ENCODE peak calls at places on chromosomes 11 and 22, in five cellular contexts. Z, O, J, K and N are unnamed samples. For H3K9me3, the result is how much of the 10 kb centered on the place peaks cover.

GRCh38 chr22:38788016-38788415 is 5.9 kb downstream of the DNAL4 start:
- DNase-seq in J (no peak), K (peak), O (peak), Z (no peak), N (no peak)

GRCh38 chr11:82978422-82979099 is 77.0 kb downstream of the DDIAS start:
- DNase-seq in J (no peak), Z (no peak), O (no peak), K (peak), N (no peak)

GRCh38 chr11:9982127-9982795 is 311.8 kb downstream of the SBF2 start:
- DNase-seq in O (no peak), Z (no peak), K (no peak), J (no peak), N (no peak)

GRCh38 chr11:61718613-61719302 is 33.7 kb upstream of the MYRF start:
- DNase-seq in Z (peak), J (no peak), K (peak), O (peak), N (no peak)

GRCh38 chr11:117870176-117870952 is 6.1 kb downstream of the FXYD6 start:
- DNase-seq in K (no peak), O (no peak), J (no peak), Z (peak), N (no peak)

GRCh38 chr11:61056566-61056965 is 45.7 kb upstream of the CD5 start:
- DNase-seq in Z (no peak), O (no peak), J (no peak), K (no peak), N (no peak)

GRCh38 chr11:118427707-118428106 is 8.6 kb upstream of the KMT2A start:
- DNase-seq in K (no peak), Z (no peak), J (no peak), O (no peak), N (no peak)

GRCh38 chr22:50432131-50432870 is 42.5 kb downstream of the SBF1 start:
- DNase-seq in J (no peak), Z (peak), K (no peak), O (no peak), N (no peak)

GRCh38 chr11:95466406-95466805 is 235.4 kb upstream of the SESN3 start:
- DNase-seq in J (no peak), Z (no peak), K (no peak), O (no peak), N (no peak)

GRCh38 chr11:77136784-77137420 is 8.9 kb downstream of the MYO7A start:
- DNase-seq in J (no peak), O (no peak), K (no peak), Z (no peak), N (no peak)

GRCh38 chr11:26109658-26110393 is 222.1 kb upstream of the ANO3 start:
- DNase-seq in K (peak), Z (no peak), O (no peak), J (no peak), N (no peak)

GRCh38 chr11:112580864-112581263 is 320.2 kb upstream of the PLET1 start:
- DNase-seq in Z (no peak), K (peak), J (no peak), O (no peak), N (no peak)

GRCh38 chr11:10155793-10156490 is 138.1 kb downstream of the SBF2 start:
- DNase-seq in J (no peak), Z (peak), O (no peak), K (no peak), N (no peak)

GRCh38 chr11:115673720-115674119 is 169.5 kb upstream of the CADM1 start:
- DNase-seq in Z (no peak), O (no peak), J (no peak), K (no peak), N (no peak)

GRCh38 chr11:102345923-102346322 is 1.1 kb upstream of the BIRC2 start:
- DNase-seq in J (no peak), O (no peak), Z (no peak), K (peak), N (no peak)

GRCh38 chr22:39183991-39184585 is 31.6 kb upstream of the CBX7 start:
- DNase-seq in K (peak), J (no peak), Z (peak), O (no peak), N (no peak)

GRCh38 chr11:134529212-134530096 is 117.4 kb upstream of the B3GAT1 start:
- DNase-seq in K (no peak), Z (no peak), O (no peak), J (no peak), N (no peak)

GRCh38 chr11:35995872-35996271 is 52.0 kb downstream of the LDLRAD3 start:
- DNase-seq in Z (no peak), J (no peak), K (no peak), O (no peak), N (no peak)

GRCh38 chr11:36002196-36002595 is 58.3 kb downstream of the LDLRAD3 start:
- DNase-seq in O (no peak), Z (no peak), J (no peak), K (no peak), N (no peak)

GRCh38 chr11:36000616-36001190 is 56.8 kb downstream of the LDLRAD3 start:
- DNase-seq in K (no peak), Z (no peak), O (no peak), J (no peak), N (no peak)

GRCh38 chr11:35997908-35998307 is 54.0 kb downstream of the LDLRAD3 start:
- DNase-seq in Z (no peak), K (no peak), O (no peak), J (no peak), N (no peak)

GRCh38 chr11:35998651-35999050 is 54.8 kb downstream of the LDLRAD3 start:
- DNase-seq in Z (no peak), K (no peak), J (no peak), O (no peak), N (no peak)
- H3K9me3 ChIP-seq in Z (under half), K (under half), J (under half), O (under half), N (under half)

GRCh38 chr11:50170115-50170514 is 137.4 kb downstream of the OR4C45 start:
- DNase-seq in K (no peak), J (no peak), Z (peak), O (no peak), N (no peak)
- H3K9me3 ChIP-seq in K (under half), J (under half), Z (under half), O (under half), N (under half)

DNA sequence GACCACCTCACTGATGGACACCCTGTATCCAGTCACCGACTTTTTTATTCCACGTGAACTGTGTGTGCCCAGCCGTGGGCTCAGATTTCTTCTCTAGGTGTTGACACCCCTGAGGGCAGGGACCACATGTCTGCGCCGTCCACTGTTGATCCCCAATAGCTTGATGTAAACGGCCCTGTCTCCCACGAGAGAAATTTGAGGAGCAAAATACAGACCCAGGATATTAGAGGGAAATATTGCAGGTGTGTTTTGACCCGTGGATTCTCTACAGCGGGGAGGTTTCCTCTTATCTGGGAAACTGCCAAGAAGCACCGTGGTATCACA is 437.5 kb downstream of the TBC1D22A start:
- DNase-seq in J (no peak), O (no peak), Z (no peak), K (no peak), N (peak)
- H3K9me3 ChIP-seq in J (under half), O (under half), Z (under half), K (under half), N (under half)

GRCh38 chr22:49380095-49380827 is 447.4 kb downstream of the BRD1 start:
- DNase-seq in O (no peak), K (no peak), Z (no peak), J (no peak), N (no peak)
- H3K9me3 ChIP-seq in O (under half), K (under half), Z (under half), J (under half), N (under half)

GRCh38 chr22:16717699-16718558 is 107.3 kb downstream of the XKR3 start:
- DNase-seq in Z (no peak), O (no peak), K (no peak), J (no peak), N (peak)
- H3K9me3 ChIP-seq in Z (under half), O (under half), K (under half), J (under half), N (under half)

DNA sequence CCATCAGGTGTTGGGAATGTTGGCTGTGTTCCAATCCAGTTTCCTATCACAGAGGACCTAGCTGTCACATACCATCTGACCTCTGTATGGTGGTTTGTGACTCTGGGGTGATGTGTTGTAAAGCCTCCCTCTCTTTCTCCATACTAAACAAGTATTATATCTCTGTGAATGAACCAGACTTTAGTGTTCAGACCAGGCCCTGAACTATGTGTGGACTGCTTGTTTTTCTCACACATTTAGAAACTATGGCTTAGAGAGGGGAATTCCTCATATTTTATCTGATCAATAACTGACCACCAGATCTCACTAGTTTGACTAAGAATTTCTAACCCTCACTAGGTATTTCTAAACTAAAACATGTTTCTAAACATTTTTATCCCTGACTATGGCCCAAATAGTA is 17.5 kb downstream of the NCR3LG1 start:
- DNase-seq in Z (no peak), K (no peak), J (no peak), O (no peak), N (no peak)
- H3K9me3 ChIP-seq in Z (under half), K (under half), J (under half), O (under half), N (half or more)

GRCh38 chr11:64523456-64524187 is 67.4 kb upstream of the SLC22A12 start:
- DNase-seq in O (no peak), Z (no peak), K (no peak), J (no peak), N (no peak)
- H3K9me3 ChIP-seq in O (under half), Z (under half), K (under half), J (under half), N (under half)

GRCh38 chr22:48641906-48642475 is 1185.7 kb downstream of the BRD1 start:
- DNase-seq in K (no peak), O (no peak), J (no peak), Z (peak), N (no peak)

GRCh38 chr22:48644108-48644507 is 1183.6 kb downstream of the BRD1 start:
- DNase-seq in K (no peak), Z (no peak), O (no peak), J (no peak), N (no peak)

GRCh38 chr22:48642550-48642949 is 1185.1 kb downstream of the BRD1 start:
- DNase-seq in K (no peak), O (no peak), J (no peak), Z (no peak), N (no peak)

GRCh38 chr22:48644997-48645396 is 1182.7 kb downstream of the BRD1 start:
- DNase-seq in O (no peak), J (no peak), K (no peak), Z (no peak), N (no peak)

DNA sequence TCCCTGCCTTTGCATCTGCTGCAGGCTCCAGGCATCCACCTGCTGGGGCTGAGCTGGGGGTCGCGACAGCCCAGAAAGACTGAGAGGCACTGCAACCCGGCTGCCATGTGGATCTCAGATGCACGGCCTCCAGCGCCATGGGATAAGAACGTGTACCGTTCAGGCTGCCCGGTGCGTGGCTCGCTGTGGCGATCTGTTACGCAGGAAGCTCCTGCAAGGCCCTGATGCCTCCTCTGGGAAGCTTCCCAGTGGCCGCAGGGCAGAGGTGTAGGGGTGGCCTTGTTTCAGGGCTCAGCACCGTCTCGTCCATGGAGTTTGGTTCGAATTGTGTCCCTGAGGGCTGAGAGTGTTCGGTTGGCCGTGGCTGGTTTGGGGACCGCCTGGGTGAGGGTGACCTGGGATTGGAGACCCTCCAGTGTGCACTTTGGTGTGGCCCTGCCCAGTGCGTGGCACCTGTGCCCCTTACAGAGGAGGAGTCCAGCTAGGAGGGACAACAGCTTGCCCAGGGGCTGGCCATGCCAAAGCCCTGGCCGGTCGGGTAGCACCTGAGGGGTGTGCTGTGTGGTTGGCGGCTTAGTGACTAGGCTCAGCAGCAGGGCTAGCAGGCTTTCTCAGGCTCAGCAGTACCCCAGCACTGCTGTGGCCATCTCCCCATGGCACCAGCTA is 1184.5 kb downstream of the BRD1 start:
- DNase-seq in Z (peak), O (no peak), J (no peak), K (no peak), N (no peak)
- H3K9me3 ChIP-seq in Z (under half), O (under half), J (under half), K (under half), N (under half)